ENCODE peak calls at places on chromosomes 7 and 10, in seven cellular contexts. One of them, this sample, is unnamed.

GRCh38 chr10:110407301-110408170 is 90.2 kb upstream of the DUSP5 start:
- DNase-seq in progenitor cell of endocrine pancreas: no peak
- DNase-seq in activated CD4-positive, alpha-beta T cell treated with anti-CD3 and anti-CD28 coated beads, Interleukin-2, amount 50 U/mL, for 48 hours: no peak
- DNase-seq in RWPE1: no peak
- DNase-seq in SHP77: no peak
- DNase-seq in H4: no peak
- DNase-seq in T-cell: no peak
- DNase-seq in this sample: no peak

GRCh38 chr7:36308031-36308430 is 81.6 kb upstream of the ANLN start:
- DNase-seq in SHP77: no peak
- DNase-seq in H4: peak
- DNase-seq in RWPE1: no peak
- DNase-seq in T-cell: no peak
- DNase-seq in activated CD4-positive, alpha-beta T cell treated with anti-CD3 and anti-CD28 coated beads, Interleukin-2, amount 50 U/mL, for 48 hours: no peak
- DNase-seq in progenitor cell of endocrine pancreas: no peak
- DNase-seq in this sample: no peak

GRCh38 chr10:63429280-63429679 is 36.5 kb downstream of the JMJD1C start:
- DNase-seq in progenitor cell of endocrine pancreas: no peak
- DNase-seq in activated CD4-positive, alpha-beta T cell treated with anti-CD3 and anti-CD28 coated beads, Interleukin-2, amount 50 U/mL, for 48 hours: no peak
- DNase-seq in H4: no peak
- DNase-seq in SHP77: no peak
- DNase-seq in T-cell: no peak
- DNase-seq in RWPE1: no peak
- DNase-seq in this sample: no peak

GRCh38 chr10:1022413-1022812 is 3.2 kb downstream of the IDI2 start:
- DNase-seq in activated CD4-positive, alpha-beta T cell treated with anti-CD3 and anti-CD28 coated beads, Interleukin-2, amount 50 U/mL, for 48 hours: no peak
- DNase-seq in progenitor cell of endocrine pancreas: no peak
- DNase-seq in H4: no peak
- DNase-seq in SHP77: no peak
- DNase-seq in RWPE1: no peak
- DNase-seq in T-cell: no peak
- DNase-seq in this sample: no peak

GRCh38 chr10:46557319-46558140 is 1.1 kb upstream of the GPRIN2 start:
- DNase-seq in RWPE1: no peak
- DNase-seq in activated CD4-positive, alpha-beta T cell treated with anti-CD3 and anti-CD28 coated beads, Interleukin-2, amount 50 U/mL, for 48 hours: no peak
- DNase-seq in progenitor cell of endocrine pancreas: peak
- DNase-seq in H4: no peak
- DNase-seq in T-cell: no peak
- DNase-seq in SHP77: no peak
- DNase-seq in this sample: no peak

GRCh38 chr10:121106607-121107006 is 255.4 kb downstream of the WDR11 start:
- DNase-seq in progenitor cell of endocrine pancreas: no peak
- DNase-seq in T-cell: no peak
- DNase-seq in SHP77: no peak
- DNase-seq in activated CD4-positive, alpha-beta T cell treated with anti-CD3 and anti-CD28 coated beads, Interleukin-2, amount 50 U/mL, for 48 hours: no peak
- DNase-seq in RWPE1: no peak
- DNase-seq in H4: no peak
- DNase-seq in this sample: no peak

GRCh38 chr10:34824870-34825269 is 9.8 kb upstream of the PARD3 start:
- DNase-seq in T-cell: no peak
- DNase-seq in activated CD4-positive, alpha-beta T cell treated with anti-CD3 and anti-CD28 coated beads, Interleukin-2, amount 50 U/mL, for 48 hours: no peak
- DNase-seq in SHP77: no peak
- DNase-seq in H4: no peak
- DNase-seq in RWPE1: no peak
- DNase-seq in progenitor cell of endocrine pancreas: no peak
- DNase-seq in this sample: no peak

GRCh38 chr7:13852281-13852968 is 137.0 kb downstream of the ETV1 start:
- DNase-seq in RWPE1: no peak
- DNase-seq in activated CD4-positive, alpha-beta T cell treated with anti-CD3 and anti-CD28 coated beads, Interleukin-2, amount 50 U/mL, for 48 hours: no peak
- DNase-seq in H4: no peak
- DNase-seq in progenitor cell of endocrine pancreas: no peak
- DNase-seq in T-cell: no peak
- DNase-seq in SHP77: no peak
- DNase-seq in this sample: no peak

GRCh38 chr7:17298840-17299476 is 506 bp downstream of the AHR start:
- DNase-seq in progenitor cell of endocrine pancreas: peak
- DNase-seq in SHP77: peak
- DNase-seq in activated CD4-positive, alpha-beta T cell treated with anti-CD3 and anti-CD28 coated beads, Interleukin-2, amount 50 U/mL, for 48 hours: peak
- DNase-seq in RWPE1: peak
- DNase-seq in T-cell: peak
- DNase-seq in H4: peak
- DNase-seq in this sample: peak

This sample was measured in CD4-positive, alpha-beta memory T cell.